ENCODE peak calls at places on chromosomes 16 and 17, in nine cellular contexts. B is tibial nerve; I is dermis microvascular lymphatic vessel endothelial cell; Y is neural progenitor cell; W is activated CD4-positive, alpha-beta T cell treated with anti-CD3 and anti-CD28 coated beads for 24 hours; V is HS-27A; Q is stimulated activated CD8-positive, alpha-beta memory T cell treated with anti-CD3 and anti-CD28 coated beads, Interleukin-7, amount 100 ng/mL, for 1 hour; C is uterus; Z is NCI-H1048. E is an unnamed sample.

GRCh38 chr16:88368994-88369393 is 13.8 kb upstream of the ZNF469 start:
- DNase-seq in I (no peak), Z (no peak), C (peak), Y (no peak), W (no peak), Q (no peak), V (no peak), B (no peak), E (no peak)

GRCh38 chr16:48014349-48015135 is 141.3 kb downstream of the ABCC12 start:
- DNase-seq in Z (no peak), I (no peak), B (no peak), V (peak), W (no peak), C (no peak), Y (peak), Q (no peak), E (no peak)

GRCh38 chr16:20673882-20674683 is 23.4 kb downstream of the ACSM1 start:
- DNase-seq in C (peak), Z (no peak), Q (no peak), W (no peak), Y (no peak), B (no peak), I (no peak), V (no peak), E (no peak)

GRCh38 chr16:71230122-71230845 is at the start of gene HYDIN:
- DNase-seq in Y (peak), B (no peak), C (no peak), Q (no peak), W (no peak), V (no peak), Z (no peak), I (no peak), E (no peak)

GRCh38 chr16:85162478-85163277 is 50.4 kb upstream of the CIBAR2 start:
- DNase-seq in Q (no peak), Z (no peak), C (peak), Y (no peak), W (no peak), B (peak), I (no peak), V (no peak), E (no peak)

GRCh38 chr16:77336637-77337036 is 98.2 kb downstream of the ADAMTS18 start:
- DNase-seq in V (no peak), Z (no peak), Q (no peak), C (no peak), W (no peak), I (no peak), B (no peak), Y (peak), E (no peak)

GRCh38 chr16:84461029-84461415 is 43.4 kb downstream of the MEAK7 start:
- DNase-seq in V (no peak), B (no peak), Z (no peak), Y (no peak), C (no peak), I (no peak), W (no peak), Q (no peak), E (no peak)

GRCh38 chr16:85611455-85612190 is 1.5 kb upstream of the GSE1 start:
- DNase-seq in Q (no peak), Z (peak), V (peak), C (peak), Y (peak), I (no peak), B (peak), W (no peak), E (no peak)

GRCh38 chr17:45833826-45834439 is 10.7 kb upstream of the SPPL2C start:
- DNase-seq in B (no peak), C (no peak), W (no peak), V (no peak), I (no peak), Z (no peak), Y (no peak), Q (no peak), E (no peak)

E was measured in cortex of kidney.